ENCODE peak calls at places on chromosome 21, in four cellular contexts. One of them, this sample, is unnamed.

GRCh38 chr21:44709426-44710293 is 1.7 kb downstream of the TSPEAR start:
- DNase-seq in GOT3: no peak
- DNase-seq in mesendoderm: no peak
- DNase-seq in ELR: peak; percentile 15
- DNase-seq in this sample: peak; percentile 48

GRCh38 chr21:27476696-27477095 is 509.8 kb upstream of the ADAMTS5 start:
- DNase-seq in GOT3: no peak
- DNase-seq in mesendoderm: no peak
- DNase-seq in ELR: peak; percentile 35
- DNase-seq in this sample: no peak

GRCh38 chr21:36744190-36744559 is 45.3 kb downstream of the SIM2 start:
- DNase-seq in ELR: no peak
- DNase-seq in mesendoderm: no peak
- DNase-seq in GOT3: no peak
- DNase-seq in this sample: no peak

GRCh38 chr21:42375141-42375905 is 9.0 kb upstream of the TFF1 start:
- DNase-seq in ELR: no peak
- DNase-seq in mesendoderm: no peak
- DNase-seq in GOT3: no peak
- DNase-seq in this sample: peak; percentile 30

GRCh38 chr21:44615881-44616590 is 4.2 kb downstream of the KRTAP10-8 start:
- DNase-seq in GOT3: no peak
- DNase-seq in ELR: no peak
- DNase-seq in mesendoderm: no peak
- DNase-seq in this sample: no peak

GRCh38 chr21:27734146-27734545 is 767.3 kb upstream of the ADAMTS5 start:
- DNase-seq in mesendoderm: peak; percentile 5
- DNase-seq in GOT3: no peak
- DNase-seq in ELR: peak; percentile 75
- DNase-seq in this sample: no peak

GRCh38 chr21:44875341-44875740 is 1.9 kb upstream of the PTTG1IP start:
- DNase-seq in GOT3: no peak
- DNase-seq in ELR: peak; percentile 58
- DNase-seq in mesendoderm: no peak
- DNase-seq in this sample: no peak

GRCh38 chr21:27649323-27649722 is 682.4 kb upstream of the ADAMTS5 start:
- DNase-seq in ELR: peak; percentile 94
- DNase-seq in GOT3: no peak
- DNase-seq in mesendoderm: no peak
- DNase-seq in this sample: no peak

GRCh38 chr21:35927262-35927661 is 133.1 kb downstream of the SETD4 start:
- DNase-seq in mesendoderm: no peak
- DNase-seq in GOT3: no peak
- DNase-seq in ELR: no peak
- DNase-seq in this sample: no peak

GRCh38 chr21:26961704-26962103 is 5.2 kb downstream of the ADAMTS5 start:
- DNase-seq in mesendoderm: peak; percentile 73
- DNase-seq in GOT3: no peak
- DNase-seq in ELR: peak; percentile 16
- DNase-seq in this sample: peak; percentile 83

GRCh38 chr21:26837539-26837938 is 7.7 kb downstream of the ADAMTS1 start:
- DNase-seq in mesendoderm: peak; percentile 43
- DNase-seq in GOT3: no peak
- DNase-seq in ELR: no peak
- DNase-seq in this sample: no peak

GRCh38 chr21:41442496-41443186 is 16.6 kb downstream of the MX1 start:
- DNase-seq in GOT3: no peak
- DNase-seq in mesendoderm: no peak
- DNase-seq in ELR: no peak
- DNase-seq in this sample: no peak

GRCh38 chr21:45331521-45332257 is 44.0 kb upstream of the POFUT2 start:
- DNase-seq in mesendoderm: no peak
- DNase-seq in ELR: no peak
- DNase-seq in GOT3: no peak
- DNase-seq in this sample: no peak

GRCh38 chr21:46112731-46113215 is 14.9 kb downstream of the COL6A2 start:
- DNase-seq in mesendoderm: no peak
- DNase-seq in GOT3: no peak
- DNase-seq in ELR: no peak
- DNase-seq in this sample: no peak

GRCh38 chr21:26832513-26832912 is 12.7 kb downstream of the ADAMTS1 start:
- DNase-seq in GOT3: no peak
- DNase-seq in mesendoderm: no peak
- DNase-seq in ELR: no peak
- DNase-seq in this sample: no peak

GRCh38 chr21:45618846-45619485 is 24.6 kb upstream of the PCBP3 start:
- DNase-seq in GOT3: no peak
- DNase-seq in mesendoderm: no peak
- DNase-seq in ELR: peak; percentile 17
- DNase-seq in this sample: no peak

GRCh38 chr21:46099476-46099875 is 1.6 kb downstream of the COL6A2 start:
- DNase-seq in GOT3: no peak
- DNase-seq in mesendoderm: peak; percentile 34
- DNase-seq in ELR: peak; percentile 54
- DNase-seq in this sample: peak; percentile 57

GRCh38 chr21:15729674-15730483 is at the start of gene USP25:
- DNase-seq in mesendoderm: peak; percentile 92
- DNase-seq in ELR: peak; percentile 78
- DNase-seq in GOT3: peak; percentile 55
- DNase-seq in this sample: peak; percentile 86

GRCh38 chr21:31493350-31493880 is 149.4 kb upstream of the TIAM1 start:
- DNase-seq in ELR: no peak
- DNase-seq in mesendoderm: no peak
- DNase-seq in GOT3: no peak
- DNase-seq in this sample: no peak

GRCh38 chr21:46366966-46367365 is 43.0 kb downstream of the PCNT start:
- DNase-seq in GOT3: no peak
- DNase-seq in ELR: no peak
- DNase-seq in mesendoderm: no peak
- DNase-seq in this sample: no peak

GRCh38 chr21:34558166-34558565 is 46.2 kb upstream of the KCNE1 start:
- DNase-seq in ELR: no peak
- DNase-seq in GOT3: no peak
- DNase-seq in mesendoderm: no peak
- DNase-seq in this sample: no peak

GRCh38 chr21:45406801-45407628 is 2.0 kb downstream of the COL18A1 start:
- DNase-seq in GOT3: no peak
- DNase-seq in ELR: peak; percentile 40
- DNase-seq in mesendoderm: peak; percentile 96
- DNase-seq in this sample: peak; percentile 92

GRCh38 chr21:19557046-19557445 is 1153.5 kb upstream of the TMPRSS15 start:
- DNase-seq in GOT3: no peak
- DNase-seq in mesendoderm: no peak
- DNase-seq in ELR: no peak
- DNase-seq in this sample: no peak

GRCh38 chr21:16908087-16908486 is 604.8 kb upstream of the CXADR start:
- DNase-seq in ELR: peak; percentile 1
- DNase-seq in GOT3: no peak
- DNase-seq in mesendoderm: no peak
- DNase-seq in this sample: no peak

GRCh38 chr21:25881524-25882376 is 147.0 kb downstream of the GABPA start:
- DNase-seq in GOT3: no peak
- DNase-seq in mesendoderm: peak; percentile 69
- DNase-seq in ELR: peak; percentile 66
- DNase-seq in this sample: peak; percentile 74

GRCh38 chr21:45865106-45865835 is 116.3 kb upstream of the COL6A1 start:
- DNase-seq in GOT3: no peak
- DNase-seq in ELR: peak; percentile 97
- DNase-seq in mesendoderm: no peak
- DNase-seq in this sample: no peak

GRCh38 chr21:21898801-21899200 is 900.6 kb downstream of the NCAM2 start:
- DNase-seq in mesendoderm: no peak
- DNase-seq in GOT3: no peak
- DNase-seq in ELR: peak; percentile 63
- DNase-seq in this sample: no peak

GRCh38 chr21:39153373-39153772 is 29.9 kb downstream of the PSMG1 start:
- DNase-seq in mesendoderm: peak; percentile 35
- DNase-seq in GOT3: no peak
- DNase-seq in ELR: peak; percentile 40
- DNase-seq in this sample: peak; percentile 51

GRCh38 chr21:36027352-36027751 is 33.0 kb downstream of the SETD4 start:
- DNase-seq in mesendoderm: no peak
- DNase-seq in ELR: peak; percentile 53
- DNase-seq in GOT3: no peak
- DNase-seq in this sample: no peak

GRCh38 chr21:21200939-21201610 is 202.9 kb downstream of the NCAM2 start:
- DNase-seq in GOT3: no peak
- DNase-seq in ELR: peak; percentile 32
- DNase-seq in mesendoderm: no peak
- DNase-seq in this sample: no peak

GRCh38 chr21:45543710-45544448 is 1.6 kb upstream of the SLC19A1 start:
- DNase-seq in GOT3: no peak
- DNase-seq in ELR: no peak
- DNase-seq in mesendoderm: no peak
- DNase-seq in this sample: no peak

GRCh38 chr21:44012474-44013379 is 618 bp downstream of the TRAPPC10 start:
- DNase-seq in ELR: peak; percentile 58
- DNase-seq in mesendoderm: peak; percentile 84
- DNase-seq in GOT3: no peak
- DNase-seq in this sample: peak; percentile 85

GRCh38 chr21:20661221-20661620 is 337.0 kb upstream of the NCAM2 start:
- DNase-seq in mesendoderm: no peak
- DNase-seq in GOT3: no peak
- DNase-seq in ELR: no peak
- DNase-seq in this sample: peak; percentile 41

GRCh38 chr21:36202721-36203602 is 46.3 kb downstream of the DOP1B start:
- DNase-seq in ELR: peak; percentile 70
- DNase-seq in mesendoderm: no peak
- DNase-seq in GOT3: no peak
- DNase-seq in this sample: no peak

GRCh38 chr21:38869946-38870345 is 64.2 kb downstream of the ETS2 start:
- DNase-seq in GOT3: no peak
- DNase-seq in ELR: no peak
- DNase-seq in mesendoderm: peak; percentile 5
- DNase-seq in this sample: no peak

This sample was measured in GM23338.